ENCODE peak calls at places on chromosomes 7 and 10, in nine cellular contexts. P is aorta, G is astrocyte of the cerebellum, F is left ventricle myocardium inferior, X is GM23248, C is fibroblast of mammary gland, V is psoas muscle, N is upper lobe of left lung, R is brain microvascular endothelial cell. O is an unnamed sample.

GRCh38 chr7:85185355-85186082 is 1.3 kb downstream of the SEMA3D start:
- DNase-seq in C (peak), P (peak), N (peak), G (peak), F (peak), X (peak), V (peak), R (peak), O (no peak)

GRCh38 chr10:72445851-72446250 is 91.1 kb upstream of the DNAJB12 start:
- DNase-seq in P (no peak), R (no peak), X (no peak), G (no peak), C (no peak), N (no peak), V (no peak), F (no peak), O (no peak)

GRCh38 chr7:45028138-45028919 is 28.3 kb downstream of the CCM2 start:
- DNase-seq in N (no peak), X (no peak), P (no peak), G (no peak), C (no peak), V (no peak), R (no peak), F (no peak), O (no peak)

GRCh38 chr10:132452216-132452650 is 55.2 kb downstream of the PWWP2B start:
- DNase-seq in N (no peak), X (no peak), G (no peak), V (peak), C (no peak), P (peak), R (no peak), F (no peak), O (no peak)

GRCh38 chr10:75110006-75110632 is 1.3 kb upstream of the SAMD8 start:
- DNase-seq in P (no peak), R (no peak), V (no peak), X (no peak), N (peak), F (no peak), C (no peak), G (no peak), O (no peak)

GRCh38 chr7:113071465-113071864 is 15.2 kb downstream of the GPR85 start:
- DNase-seq in G (no peak), N (peak), V (no peak), R (no peak), F (no peak), P (peak), C (peak), X (peak), O (peak)

GRCh38 chr7:101989101-101989500 is 171.7 kb downstream of the CUX1 start:
- DNase-seq in F (no peak), R (no peak), C (no peak), V (no peak), N (no peak), G (no peak), X (no peak), P (no peak), O (no peak)

GRCh38 chr7:29207469-29207868 is 12.9 kb downstream of the CHN2 start:
- DNase-seq in R (no peak), C (peak), F (no peak), V (no peak), X (peak), P (no peak), N (no peak), G (no peak), O (no peak)

DNA sequence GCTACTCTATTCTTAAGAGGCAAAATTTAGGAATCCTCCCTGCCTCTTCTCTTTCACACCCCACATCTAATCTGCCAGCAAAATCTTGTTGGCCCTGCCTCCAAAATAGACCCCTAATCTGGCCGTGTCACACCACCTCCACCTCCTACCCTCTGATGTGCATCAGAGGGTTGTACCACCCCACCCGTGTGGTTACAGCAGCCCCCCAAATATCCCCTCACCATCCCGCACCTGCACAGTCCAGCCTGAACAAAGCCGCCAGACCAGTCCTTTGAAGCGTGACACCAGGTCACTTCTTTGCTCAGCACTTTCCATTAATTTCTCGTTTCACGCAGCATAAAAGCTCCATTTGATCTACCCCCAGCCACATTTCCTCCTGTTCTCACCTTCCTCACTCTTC is 789 bp upstream of the XPNPEP1 start:
- DNase-seq in C (no peak), N (no peak), X (no peak), F (no peak), P (no peak), R (no peak), V (no peak), G (no peak), O (no peak)
- H3K4me3 ChIP-seq in C (no peak), N (no peak), X (peak), F (peak), P (no peak), R (no peak), V (peak), G (no peak), O (no peak)

GRCh38 chr7:103987455-103987854 is 2.0 kb downstream of the RELN start:
- DNase-seq in G (no peak), V (no peak), C (no peak), N (no peak), X (no peak), P (no peak), R (no peak), F (no peak), O (no peak)
- H3K4me3 ChIP-seq in G (no peak), V (no peak), C (no peak), N (no peak), X (no peak), P (no peak), R (no peak), F (no peak), O (no peak)

DNA sequence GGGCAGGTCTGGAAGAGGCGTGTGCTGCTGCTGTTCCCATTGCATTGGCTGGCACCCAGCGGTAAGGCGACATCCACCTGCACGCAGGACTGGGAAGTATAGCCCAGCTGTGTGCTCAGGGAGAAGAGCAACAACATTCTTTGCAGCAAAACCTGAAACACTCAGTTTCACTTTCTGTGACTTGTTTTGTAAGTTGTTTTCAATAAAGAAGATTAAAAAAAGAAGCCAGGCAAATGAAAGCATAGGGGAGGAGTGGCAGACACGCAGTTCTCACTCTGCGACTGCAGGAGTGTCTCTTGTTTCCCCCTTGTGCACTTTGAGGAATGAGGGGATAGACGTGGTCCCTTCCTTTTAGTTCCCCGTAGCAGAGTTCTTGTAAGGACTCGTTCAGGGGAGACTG is 5.8 kb downstream of the FBH1 start:
- DNase-seq in C (no peak), V (no peak), X (no peak), R (no peak), P (no peak), F (no peak), N (no peak), G (no peak), O (no peak)
- H3K4me3 ChIP-seq in C (no peak), V (no peak), X (no peak), R (no peak), P (no peak), F (no peak), N (no peak), G (no peak), O (no peak)

DNA sequence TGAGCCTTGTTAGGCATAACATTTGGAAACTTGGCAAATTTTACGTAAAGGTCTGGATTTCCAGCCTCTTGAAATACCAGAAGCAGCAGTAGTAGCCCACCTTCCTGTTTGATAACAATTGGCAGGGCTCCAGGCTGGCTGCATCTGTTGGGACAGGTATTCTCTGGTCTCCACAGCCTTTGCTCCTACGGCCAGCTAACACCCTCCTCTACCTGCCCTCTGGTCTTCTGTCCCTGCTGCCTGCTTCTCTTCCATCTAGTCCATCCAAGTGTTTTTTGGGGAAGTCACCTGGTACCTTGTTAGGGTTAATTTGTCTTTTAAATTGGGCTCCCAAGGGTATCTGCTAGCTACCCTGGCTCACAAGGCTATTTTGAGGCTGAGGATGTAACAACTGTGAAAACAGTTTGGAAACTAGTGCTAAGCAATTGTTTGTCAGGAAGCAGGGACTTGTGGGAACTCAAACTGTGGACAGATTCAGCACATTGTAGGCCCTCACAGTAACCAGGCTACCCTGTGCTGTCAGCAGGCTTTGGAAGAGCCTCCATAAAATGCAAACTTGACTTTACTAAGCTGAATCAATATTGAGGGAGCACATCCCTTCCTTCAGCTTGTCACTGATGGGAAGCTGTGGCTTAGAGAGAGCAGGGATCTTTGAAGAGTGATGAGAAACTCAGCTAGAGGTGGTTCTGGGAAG is 8.5 kb downstream of the RPS24 start:
- DNase-seq in G (no peak), X (no peak), V (no peak), C (no peak), N (no peak), P (no peak), R (no peak), F (no peak), O (no peak)
- H3K4me3 ChIP-seq in G (no peak), X (no peak), V (no peak), C (no peak), N (no peak), P (no peak), R (no peak), F (no peak), O (no peak)

DNA sequence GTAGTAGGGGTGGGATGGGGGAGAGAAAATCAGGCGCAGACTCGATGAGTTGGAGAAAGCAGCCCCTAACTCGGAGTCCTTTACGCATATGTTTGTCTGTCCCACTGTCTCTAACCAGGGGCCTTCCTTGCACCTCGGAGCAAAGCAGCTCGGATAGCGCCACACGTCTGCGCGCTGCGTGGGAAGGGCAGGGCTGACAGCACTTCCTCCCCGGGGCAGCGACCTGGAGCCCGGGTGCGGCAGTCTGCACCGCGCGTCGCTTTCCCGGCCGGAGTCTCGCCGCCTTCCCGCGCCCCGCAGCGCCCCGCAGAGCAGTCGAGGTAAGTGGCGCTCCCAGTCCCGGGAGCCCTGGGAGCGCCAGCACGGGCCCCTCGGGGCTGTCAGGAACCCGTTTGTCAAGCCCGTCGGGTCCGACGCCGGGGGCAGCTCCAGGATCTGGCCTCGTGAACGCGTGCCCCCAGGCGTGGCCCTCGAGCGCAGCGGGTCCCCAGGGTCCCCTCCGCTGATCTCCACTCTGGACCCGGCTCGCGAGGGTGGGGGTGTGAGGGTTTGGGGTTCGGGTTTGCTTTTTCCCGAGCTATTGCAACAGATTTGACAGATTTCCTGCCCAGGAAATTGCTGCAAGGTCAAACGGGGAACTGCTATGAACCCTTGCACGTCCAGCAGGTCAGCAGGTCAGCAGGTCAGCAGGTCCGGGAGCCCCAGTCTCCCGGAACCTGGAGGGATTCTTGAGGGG is 561 bp downstream of the APBB1IP start:
- DNase-seq in V (peak), N (peak), P (peak), R (no peak), G (no peak), X (peak), C (peak), F (peak), O (no peak)
- H3K4me3 ChIP-seq in V (peak), N (peak), P (no peak), R (peak), G (peak), X (peak), C (peak), F (peak), O (no peak)

O was measured in skeletal muscle cell.